ENCODE peak calls at places on chromosomes 2 and 18, in nine cellular contexts. K is AG20443; N is T-helper 2 cell; R is endodermal cell; Q is CD8-positive, alpha-beta T cell; X is EL; S is Kasumi-1; U is mammary epithelial cell; G is activated T-helper 1 cell treated with Interleukin-2 at 50 U/mL for 16 hours. D is an unnamed sample.

GRCh38 chr2:160087854-160088745 is 25.7 kb upstream of the PLA2R1 start:
- DNase-seq in R (no peak), G (no peak), S (peak), N (no peak), U (peak), Q (no peak), X (peak), K (no peak), D (no peak)

GRCh38 chr2:225120175-225120574 is 77.9 kb upstream of the DOCK10 start:
- DNase-seq in R (no peak), Q (no peak), S (no peak), X (peak), N (no peak), U (peak), G (no peak), K (peak), D (no peak)

GRCh38 chr2:188032786-188033185 is 258.9 kb upstream of the GULP1 start:
- DNase-seq in U (no peak), K (no peak), N (no peak), G (no peak), R (peak), X (no peak), S (no peak), Q (no peak), D (no peak)

GRCh38 chr18:64002581-64002980 is 32.7 kb downstream of the SERPINB8 start:
- DNase-seq in R (no peak), Q (no peak), U (no peak), G (no peak), X (no peak), K (no peak), N (no peak), S (no peak), D (no peak)

GRCh38 chr2:29275186-29275585 is 160.0 kb downstream of the CLIP4 start:
- DNase-seq in K (no peak), S (no peak), N (no peak), X (no peak), U (no peak), G (no peak), R (no peak), Q (no peak), D (no peak)

GRCh38 chr18:52334896-52335295 is 5.1 kb upstream of the DCC start:
- DNase-seq in S (peak), X (no peak), G (no peak), N (no peak), U (peak), R (no peak), Q (no peak), K (peak), D (no peak)

GRCh38 chr2:163884416-163884815 is 148.6 kb upstream of the FIGN start:
- DNase-seq in Q (no peak), N (no peak), R (no peak), K (no peak), X (peak), G (no peak), U (no peak), S (no peak), D (no peak)

GRCh38 chr2:45890819-45891218 is 239.3 kb downstream of the PRKCE start:
- DNase-seq in K (no peak), N (no peak), S (no peak), R (no peak), G (no peak), Q (no peak), X (no peak), U (no peak), D (peak)

GRCh38 chr2:70501215-70501614 is 52.4 kb downstream of the TGFA start:
- DNase-seq in Q (no peak), S (no peak), G (no peak), R (no peak), K (no peak), X (no peak), U (no peak), N (no peak), D (no peak)

GRCh38 chr2:233349005-233349998 is 5.0 kb upstream of the DGKD start:
- DNase-seq in U (no peak), Q (no peak), N (no peak), G (no peak), S (peak), K (no peak), R (no peak), X (no peak), D (no peak)

GRCh38 chr2:172330060-172330671 is 97.2 kb upstream of the ITGA6 start:
- DNase-seq in N (no peak), X (no peak), S (no peak), Q (no peak), K (no peak), G (no peak), R (peak), U (no peak), D (no peak)

GRCh38 chr18:76213996-76214395 is 281.0 kb downstream of the ZNF516 start:
- DNase-seq in K (no peak), N (no peak), X (no peak), G (no peak), R (no peak), Q (no peak), U (no peak), S (no peak), D (no peak)

GRCh38 chr2:176093145-176093888 is 796 bp downstream of the HOXD13 start:
- DNase-seq in Q (no peak), S (peak), N (no peak), K (peak), R (peak), U (no peak), X (peak), G (no peak), D (no peak)

GRCh38 chr18:48810805-48811204 is 140.0 kb downstream of the SMAD7 start:
- DNase-seq in R (no peak), K (no peak), N (no peak), X (no peak), G (no peak), Q (no peak), U (no peak), S (no peak), D (no peak)

GRCh38 chr2:182973441-182974352 is 64.6 kb downstream of the NCKAP1 start:
- DNase-seq in R (no peak), N (no peak), S (no peak), G (no peak), X (no peak), K (no peak), Q (no peak), U (no peak), D (no peak)